ENCODE peak calls at places on chromosomes 1 and 21, in six cellular contexts. One of them, this sample, is unnamed.

GRCh38 chr1:151820940-151821339 is 10.7 kb downstream of the RORC start:
- DNase-seq in substantia nigra: no peak
- DNase-seq in ureter: no peak
- DNase-seq in Right ventricle myocardium superior: no peak
- DNase-seq in glomerular endothelial cell: no peak
- DNase-seq in CD8-positive, alpha-beta T cell: no peak
- DNase-seq in this sample: no peak

GRCh38 chr1:16922466-16922865 is 735 bp downstream of the CROCC start:
- DNase-seq in glomerular endothelial cell: no peak
- DNase-seq in substantia nigra: no peak
- DNase-seq in ureter: no peak
- DNase-seq in Right ventricle myocardium superior: no peak
- DNase-seq in CD8-positive, alpha-beta T cell: no peak
- DNase-seq in this sample: no peak

GRCh38 chr21:41207401-41208388 is 39.7 kb downstream of the BACE2 start:
- DNase-seq in Right ventricle myocardium superior: peak; percentile 83
- DNase-seq in ureter: peak; percentile 71
- DNase-seq in substantia nigra: no peak
- DNase-seq in CD8-positive, alpha-beta T cell: no peak
- DNase-seq in glomerular endothelial cell: no peak
- DNase-seq in this sample: no peak

GRCh38 chr1:228555074-228555989 is 68.2 kb downstream of the RNF187 start:
- DNase-seq in CD8-positive, alpha-beta T cell: peak; percentile 17
- DNase-seq in ureter: no peak
- DNase-seq in Right ventricle myocardium superior: no peak
- DNase-seq in glomerular endothelial cell: no peak
- DNase-seq in substantia nigra: no peak
- DNase-seq in this sample: no peak

GRCh38 chr1:62523860-62524259 is 73.5 kb upstream of the ANGPTL3 start:
- DNase-seq in ureter: no peak
- DNase-seq in Right ventricle myocardium superior: no peak
- DNase-seq in glomerular endothelial cell: no peak
- DNase-seq in CD8-positive, alpha-beta T cell: no peak
- DNase-seq in substantia nigra: no peak
- DNase-seq in this sample: no peak

GRCh38 chr21:41217656-41218380 is 49.9 kb downstream of the BACE2 start:
- DNase-seq in glomerular endothelial cell: no peak
- DNase-seq in substantia nigra: no peak
- DNase-seq in Right ventricle myocardium superior: peak; percentile 81
- DNase-seq in CD8-positive, alpha-beta T cell: no peak
- DNase-seq in ureter: no peak
- DNase-seq in this sample: no peak

GRCh38 chr21:42929969-42930368 is 4.5 kb upstream of the ERVH48-1 start:
- DNase-seq in CD8-positive, alpha-beta T cell: no peak
- DNase-seq in glomerular endothelial cell: no peak
- DNase-seq in substantia nigra: no peak
- DNase-seq in ureter: no peak
- DNase-seq in Right ventricle myocardium superior: no peak
- DNase-seq in this sample: no peak

GRCh38 chr1:35807614-35808375 is at the start of gene AGO4:
- DNase-seq in ureter: peak; percentile 54
- DNase-seq in glomerular endothelial cell: no peak
- DNase-seq in Right ventricle myocardium superior: peak; percentile 80
- DNase-seq in substantia nigra: peak; percentile 56
- DNase-seq in CD8-positive, alpha-beta T cell: peak; percentile 22
- DNase-seq in this sample: peak; percentile 26

GRCh38 chr1:159958721-159959380 is 4.8 kb upstream of the SLAMF9 start:
- DNase-seq in Right ventricle myocardium superior: no peak
- DNase-seq in substantia nigra: no peak
- DNase-seq in CD8-positive, alpha-beta T cell: no peak
- DNase-seq in ureter: no peak
- DNase-seq in glomerular endothelial cell: no peak
- DNase-seq in this sample: no peak

GRCh38 chr1:89260042-89260441 is 12.6 kb downstream of the GBP5 start:
- DNase-seq in ureter: no peak
- DNase-seq in Right ventricle myocardium superior: no peak
- DNase-seq in CD8-positive, alpha-beta T cell: no peak
- DNase-seq in glomerular endothelial cell: no peak
- DNase-seq in substantia nigra: no peak
- DNase-seq in this sample: no peak

GRCh38 chr1:64470670-64471217 is 815 bp downstream of the CACHD1 start:
- DNase-seq in CD8-positive, alpha-beta T cell: no peak
- DNase-seq in glomerular endothelial cell: no peak
- DNase-seq in Right ventricle myocardium superior: peak; percentile 56
- DNase-seq in substantia nigra: no peak
- DNase-seq in ureter: peak; percentile 50
- DNase-seq in this sample: peak; percentile 30

GRCh38 chr1:117710710-117711109 is 104.9 kb downstream of the TENT5C start:
- DNase-seq in glomerular endothelial cell: no peak
- DNase-seq in ureter: no peak
- DNase-seq in Right ventricle myocardium superior: no peak
- DNase-seq in substantia nigra: no peak
- DNase-seq in CD8-positive, alpha-beta T cell: no peak
- DNase-seq in this sample: no peak

GRCh38 chr1:156081174-156082110 is 823 bp downstream of the MEX3A start:
- DNase-seq in CD8-positive, alpha-beta T cell: no peak
- DNase-seq in ureter: no peak
- DNase-seq in glomerular endothelial cell: no peak
- DNase-seq in Right ventricle myocardium superior: no peak
- DNase-seq in substantia nigra: no peak
- DNase-seq in this sample: no peak

GRCh38 chr1:8384088-8384487 is 66.2 kb downstream of the SLC45A1 start:
- DNase-seq in substantia nigra: no peak
- DNase-seq in glomerular endothelial cell: no peak
- DNase-seq in CD8-positive, alpha-beta T cell: no peak
- DNase-seq in Right ventricle myocardium superior: no peak
- DNase-seq in ureter: no peak
- DNase-seq in this sample: peak; percentile 50

GRCh38 chr1:233224291-233224690 is 71.2 kb downstream of the PCNX2 start:
- DNase-seq in ureter: no peak
- DNase-seq in CD8-positive, alpha-beta T cell: no peak
- DNase-seq in Right ventricle myocardium superior: no peak
- DNase-seq in substantia nigra: no peak
- DNase-seq in glomerular endothelial cell: no peak
- DNase-seq in this sample: no peak

GRCh38 chr1:240117202-240117769 is 25.6 kb downstream of the FMN2 start:
- DNase-seq in Right ventricle myocardium superior: no peak
- DNase-seq in substantia nigra: no peak
- DNase-seq in glomerular endothelial cell: no peak
- DNase-seq in CD8-positive, alpha-beta T cell: no peak
- DNase-seq in ureter: no peak
- DNase-seq in this sample: peak; percentile 37

GRCh38 chr1:19644761-19645543 is 841 bp downstream of the NBL1 start:
- DNase-seq in Right ventricle myocardium superior: no peak
- DNase-seq in ureter: no peak
- DNase-seq in glomerular endothelial cell: no peak
- DNase-seq in CD8-positive, alpha-beta T cell: peak; percentile 17
- DNase-seq in substantia nigra: no peak
- DNase-seq in this sample: peak; percentile 59

GRCh38 chr1:59973719-59974118 is 47.1 kb upstream of the CYP2J2 start:
- DNase-seq in glomerular endothelial cell: no peak
- DNase-seq in ureter: no peak
- DNase-seq in substantia nigra: no peak
- DNase-seq in CD8-positive, alpha-beta T cell: no peak
- DNase-seq in Right ventricle myocardium superior: no peak
- DNase-seq in this sample: no peak

GRCh38 chr1:184890539-184890973 is 83.8 kb downstream of the NIBAN1 start:
- DNase-seq in Right ventricle myocardium superior: no peak
- DNase-seq in substantia nigra: no peak
- DNase-seq in ureter: no peak
- DNase-seq in glomerular endothelial cell: no peak
- DNase-seq in CD8-positive, alpha-beta T cell: peak; percentile 19
- DNase-seq in this sample: peak; percentile 6

GRCh38 chr1:84624876-84625275 is 50.6 kb upstream of the CTBS start:
- DNase-seq in CD8-positive, alpha-beta T cell: no peak
- DNase-seq in ureter: no peak
- DNase-seq in glomerular endothelial cell: no peak
- DNase-seq in Right ventricle myocardium superior: no peak
- DNase-seq in substantia nigra: no peak
- DNase-seq in this sample: no peak

GRCh38 chr1:248215880-248216279 is 15.3 kb upstream of the OR2M4 start:
- DNase-seq in glomerular endothelial cell: no peak
- DNase-seq in substantia nigra: no peak
- DNase-seq in CD8-positive, alpha-beta T cell: no peak
- DNase-seq in Right ventricle myocardium superior: no peak
- DNase-seq in ureter: no peak
- DNase-seq in this sample: no peak

GRCh38 chr1:209527372-209527771 is 56.1 kb upstream of the CAMK1G start:
- DNase-seq in substantia nigra: no peak
- DNase-seq in glomerular endothelial cell: no peak
- DNase-seq in CD8-positive, alpha-beta T cell: no peak
- DNase-seq in ureter: no peak
- DNase-seq in Right ventricle myocardium superior: no peak
- DNase-seq in this sample: peak; percentile 85

GRCh38 chr1:147214842-147215539 is 10.1 kb downstream of the FMO5 start:
- DNase-seq in ureter: no peak
- DNase-seq in CD8-positive, alpha-beta T cell: no peak
- DNase-seq in glomerular endothelial cell: no peak
- DNase-seq in Right ventricle myocardium superior: no peak
- DNase-seq in substantia nigra: no peak
- DNase-seq in this sample: no peak

GRCh38 chr1:80050523-80050922 is 1044.0 kb upstream of the ADGRL4 start:
- DNase-seq in CD8-positive, alpha-beta T cell: no peak
- DNase-seq in Right ventricle myocardium superior: peak; percentile 36
- DNase-seq in glomerular endothelial cell: no peak
- DNase-seq in ureter: no peak
- DNase-seq in substantia nigra: no peak
- DNase-seq in this sample: no peak